ENCODE peak calls at places on chromosome 14, in four cellular contexts. C, O, R and W are unnamed samples.

GRCh38 chr14:21735639-21736307 is 62.2 kb upstream of the OR4E1 start:
- DNase-seq in C (no peak), O (peak), R (no peak), W (no peak)

GRCh38 chr14:72559669-72560068 is 334.2 kb downstream of the DPF3 start:
- DNase-seq in C (no peak), O (no peak), R (no peak), W (no peak)

GRCh38 chr14:81157431-81157830 is 63.3 kb downstream of the GTF2A1 start:
- DNase-seq in C (no peak), O (no peak), R (no peak), W (no peak)

GRCh38 chr14:50044040-50044651 is 72.2 kb downstream of the VCPKMT start:
- DNase-seq in C (no peak), O (peak), R (no peak), W (no peak)

GRCh38 chr14:60655114-60655897 is 6.0 kb upstream of the SIX1 start:
- DNase-seq in C (no peak), O (no peak), R (no peak), W (no peak)

GRCh38 chr14:100773331-100774163 is 46.9 kb downstream of the DLK1 start:
- DNase-seq in C (no peak), O (no peak), R (no peak), W (no peak)

GRCh38 chr14:54662491-54663116 is 95.7 kb downstream of the SAMD4A start:
- DNase-seq in C (no peak), O (no peak), R (no peak), W (no peak)

GRCh38 chr14:105058521-105059034 is 6.7 kb downstream of the GPR132 start:
- DNase-seq in C (no peak), O (no peak), R (no peak), W (no peak)

GRCh38 chr14:46734287-46734686 is 82.7 kb upstream of the RPL10L start:
- DNase-seq in C (no peak), O (no peak), R (no peak), W (no peak)

GRCh38 chr14:75911883-75912282 is 69.9 kb downstream of the TGFB3 start:
- DNase-seq in C (no peak), O (no peak), R (no peak), W (no peak)

GRCh38 chr14:51908086-51908485 is 47.7 kb downstream of the GNG2 start:
- DNase-seq in C (no peak), O (no peak), R (no peak), W (no peak)

GRCh38 chr14:75944607-75945241 is 37.1 kb downstream of the TGFB3 start:
- DNase-seq in C (no peak), O (no peak), R (no peak), W (no peak)

GRCh38 chr14:74358176-74358829 is 10.0 kb downstream of the VRTN start:
- DNase-seq in C (no peak), O (no peak), R (no peak), W (no peak)

GRCh38 chr14:100669011-100669412 is 57.7 kb upstream of the DLK1 start:
- DNase-seq in C (no peak), O (no peak), R (no peak), W (no peak)

GRCh38 chr14:81480741-81481140 is 52.9 kb downstream of the SEL1L start:
- DNase-seq in C (no peak), O (no peak), R (no peak), W (no peak)

GRCh38 chr14:103103461-103104388 is 9.2 kb downstream of the EXOC3L4 start:
- DNase-seq in C (no peak), O (no peak), R (peak), W (no peak)

GRCh38 chr14:32370720-32371119 is 41.6 kb downstream of the AKAP6 start:
- DNase-seq in C (no peak), O (no peak), R (no peak), W (peak)